ENCODE peak calls at places on chromosomes 16 and 17, in seven cellular contexts. One of them, this sample, is unnamed.

GRCh38 chr16:48537909-48538745 is 71.9 kb downstream of the N4BP1 start:
- DNase-seq in left ventricle myocardium inferior: peak
- DNase-seq in cardiac muscle cell: no peak
- DNase-seq in AG10803: peak
- DNase-seq in breast epithelium: peak
- DNase-seq in astrocyte of the cerebellum: no peak
- DNase-seq in uterus: peak
- DNase-seq in this sample: no peak

GRCh38 chr16:70778901-70779309 is 22.1 kb downstream of the VAC14 start:
- DNase-seq in left ventricle myocardium inferior: peak
- DNase-seq in cardiac muscle cell: peak
- DNase-seq in AG10803: peak
- DNase-seq in breast epithelium: peak
- DNase-seq in astrocyte of the cerebellum: peak
- DNase-seq in uterus: peak
- DNase-seq in this sample: no peak

GRCh38 chr16:58119509-58119845 is 9.7 kb downstream of the CFAP20 start:
- DNase-seq in left ventricle myocardium inferior: no peak
- DNase-seq in cardiac muscle cell: no peak
- DNase-seq in AG10803: no peak
- DNase-seq in breast epithelium: no peak
- DNase-seq in astrocyte of the cerebellum: no peak
- DNase-seq in uterus: no peak
- DNase-seq in this sample: no peak

GRCh38 chr16:27499659-27500055 is 50.1 kb downstream of the GTF3C1 start:
- DNase-seq in left ventricle myocardium inferior: peak
- DNase-seq in cardiac muscle cell: no peak
- DNase-seq in AG10803: no peak
- DNase-seq in breast epithelium: no peak
- DNase-seq in astrocyte of the cerebellum: no peak
- DNase-seq in uterus: no peak
- DNase-seq in this sample: no peak

GRCh38 chr17:74466785-74467158 is 338 bp downstream of the CD300A start:
- DNase-seq in left ventricle myocardium inferior: no peak
- DNase-seq in cardiac muscle cell: no peak
- DNase-seq in AG10803: no peak
- DNase-seq in breast epithelium: no peak
- DNase-seq in astrocyte of the cerebellum: no peak
- DNase-seq in uterus: no peak
- DNase-seq in this sample: no peak

GRCh38 chr16:23072084-23072599 is 77.1 kb downstream of the USP31 start:
- DNase-seq in left ventricle myocardium inferior: peak
- DNase-seq in cardiac muscle cell: no peak
- DNase-seq in AG10803: peak
- DNase-seq in breast epithelium: peak
- DNase-seq in astrocyte of the cerebellum: peak
- DNase-seq in uterus: peak
- DNase-seq in this sample: no peak

GRCh38 chr16:3119286-3119685 is 6.9 kb downstream of the ZNF205 start:
- DNase-seq in left ventricle myocardium inferior: no peak
- DNase-seq in cardiac muscle cell: no peak
- DNase-seq in AG10803: no peak
- DNase-seq in breast epithelium: no peak
- DNase-seq in astrocyte of the cerebellum: no peak
- DNase-seq in uterus: no peak
- DNase-seq in this sample: no peak

GRCh38 chr16:24174977-24175376 is 81.2 kb upstream of the CACNG3 start:
- DNase-seq in left ventricle myocardium inferior: no peak
- DNase-seq in cardiac muscle cell: no peak
- DNase-seq in AG10803: no peak
- DNase-seq in breast epithelium: no peak
- DNase-seq in astrocyte of the cerebellum: no peak
- DNase-seq in uterus: no peak
- DNase-seq in this sample: no peak

GRCh38 chr17:81454473-81454872 is 58.1 kb downstream of the ACTG1 start:
- DNase-seq in left ventricle myocardium inferior: no peak
- DNase-seq in cardiac muscle cell: no peak
- DNase-seq in AG10803: no peak
- DNase-seq in breast epithelium: no peak
- DNase-seq in astrocyte of the cerebellum: no peak
- DNase-seq in uterus: no peak
- DNase-seq in this sample: no peak

GRCh38 chr16:23832882-23833281 is 2.9 kb upstream of the PRKCB start:
- DNase-seq in left ventricle myocardium inferior: no peak
- DNase-seq in cardiac muscle cell: no peak
- DNase-seq in AG10803: no peak
- DNase-seq in breast epithelium: no peak
- DNase-seq in astrocyte of the cerebellum: no peak
- DNase-seq in uterus: no peak
- DNase-seq in this sample: no peak

GRCh38 chr17:16987830-16988601 is 16.1 kb upstream of the TNFRSF13B start:
- DNase-seq in left ventricle myocardium inferior: peak
- DNase-seq in cardiac muscle cell: peak
- DNase-seq in AG10803: peak
- DNase-seq in breast epithelium: peak
- DNase-seq in astrocyte of the cerebellum: peak
- DNase-seq in uterus: peak
- DNase-seq in this sample: no peak

GRCh38 chr16:56401482-56401881 is 23.9 kb downstream of the AMFR start:
- DNase-seq in left ventricle myocardium inferior: no peak
- DNase-seq in cardiac muscle cell: no peak
- DNase-seq in AG10803: no peak
- DNase-seq in breast epithelium: no peak
- DNase-seq in astrocyte of the cerebellum: no peak
- DNase-seq in uterus: no peak
- DNase-seq in this sample: no peak
- TF ChIP-seq CTCF in left ventricle myocardium inferior: no peak
- TF ChIP-seq CTCF in cardiac muscle cell: peak
- TF ChIP-seq CTCF in AG10803: peak
- TF ChIP-seq CTCF in breast epithelium: no peak
- TF ChIP-seq CTCF in astrocyte of the cerebellum: peak
- TF ChIP-seq CTCF in uterus: no peak
- TF ChIP-seq CTCF in this sample: peak

GRCh38 chr17:57874434-57875108 is 24.7 kb upstream of the MRPS23 start:
- DNase-seq in left ventricle myocardium inferior: peak
- DNase-seq in cardiac muscle cell: peak
- DNase-seq in AG10803: peak
- DNase-seq in breast epithelium: peak
- DNase-seq in astrocyte of the cerebellum: peak
- DNase-seq in uterus: peak
- DNase-seq in this sample: no peak

GRCh38 chr17:57874058-57874419 is 24.2 kb upstream of the MRPS23 start:
- DNase-seq in left ventricle myocardium inferior: no peak
- DNase-seq in cardiac muscle cell: no peak
- DNase-seq in AG10803: no peak
- DNase-seq in breast epithelium: no peak
- DNase-seq in astrocyte of the cerebellum: no peak
- DNase-seq in uterus: no peak
- DNase-seq in this sample: no peak

GRCh38 chr17:57876023-57876865 is 26.4 kb upstream of the MRPS23 start:
- DNase-seq in left ventricle myocardium inferior: no peak
- DNase-seq in cardiac muscle cell: no peak
- DNase-seq in AG10803: no peak
- DNase-seq in breast epithelium: no peak
- DNase-seq in astrocyte of the cerebellum: no peak
- DNase-seq in uterus: no peak
- DNase-seq in this sample: no peak

GRCh38 chr17:57876866-57877237 is 27.0 kb upstream of the MRPS23 start:
- DNase-seq in left ventricle myocardium inferior: no peak
- DNase-seq in cardiac muscle cell: no peak
- DNase-seq in AG10803: no peak
- DNase-seq in breast epithelium: no peak
- DNase-seq in astrocyte of the cerebellum: no peak
- DNase-seq in uterus: no peak
- DNase-seq in this sample: no peak

GRCh38 chr17:57875109-57876022 is 25.5 kb upstream of the MRPS23 start:
- DNase-seq in left ventricle myocardium inferior: peak
- DNase-seq in cardiac muscle cell: peak
- DNase-seq in AG10803: peak
- DNase-seq in breast epithelium: peak
- DNase-seq in astrocyte of the cerebellum: peak
- DNase-seq in uterus: peak
- DNase-seq in this sample: peak
- TF ChIP-seq CTCF in left ventricle myocardium inferior: peak
- TF ChIP-seq CTCF in cardiac muscle cell: peak
- TF ChIP-seq CTCF in AG10803: peak
- TF ChIP-seq CTCF in breast epithelium: peak
- TF ChIP-seq CTCF in astrocyte of the cerebellum: peak
- TF ChIP-seq CTCF in uterus: peak
- TF ChIP-seq CTCF in this sample: peak

GRCh38 chr16:83953796-83954576 is 946 bp downstream of the OSGIN1 start:
- DNase-seq in left ventricle myocardium inferior: no peak
- DNase-seq in cardiac muscle cell: peak
- DNase-seq in AG10803: peak
- DNase-seq in breast epithelium: peak
- DNase-seq in astrocyte of the cerebellum: no peak
- DNase-seq in uterus: no peak
- DNase-seq in this sample: no peak
- TF ChIP-seq CTCF in left ventricle myocardium inferior: peak
- TF ChIP-seq CTCF in cardiac muscle cell: peak
- TF ChIP-seq CTCF in AG10803: peak
- TF ChIP-seq CTCF in breast epithelium: peak
- TF ChIP-seq CTCF in astrocyte of the cerebellum: peak
- TF ChIP-seq CTCF in uterus: no peak
- TF ChIP-seq CTCF in this sample: peak

DNA sequence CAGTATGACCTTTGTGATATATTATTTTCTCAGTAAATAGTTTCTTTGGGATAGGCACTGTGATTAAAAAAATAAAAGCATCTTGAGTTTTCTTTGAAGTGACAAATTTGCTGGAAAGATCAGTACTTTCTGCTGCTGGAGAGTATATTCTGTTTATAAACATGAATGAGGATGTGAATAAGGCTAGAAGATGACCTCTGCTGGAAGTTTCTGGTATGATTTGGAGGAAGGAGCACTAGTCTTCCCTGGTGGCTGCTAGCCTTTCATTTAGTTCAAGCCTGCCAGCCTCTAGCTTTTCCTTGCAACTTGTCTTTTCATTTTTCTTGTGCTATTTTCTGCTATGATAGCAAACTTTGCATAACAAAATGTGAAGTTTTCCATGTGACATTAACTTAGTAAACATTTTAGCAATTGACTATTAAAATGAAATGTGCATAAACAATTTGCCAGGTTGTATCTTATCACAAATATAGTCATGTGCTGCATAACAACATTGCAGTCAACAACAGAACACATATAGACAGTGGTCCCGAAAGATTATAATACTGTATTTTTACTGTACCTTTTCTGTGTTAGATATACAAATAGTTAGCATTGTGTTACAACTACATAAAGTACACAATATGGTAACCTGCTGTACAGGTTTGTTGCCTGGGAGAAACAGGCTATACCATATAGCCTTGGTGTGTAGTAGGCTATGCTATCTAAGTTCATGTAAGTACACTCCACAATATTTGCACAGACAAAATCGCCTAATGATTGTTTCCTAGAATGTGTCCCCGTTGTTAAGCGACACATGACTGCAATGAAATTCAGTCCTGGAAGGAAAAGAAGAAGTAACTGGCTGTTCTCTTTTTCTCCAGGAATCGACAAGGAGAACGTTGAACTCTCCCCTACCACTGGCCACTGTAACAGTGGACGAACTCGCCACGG is 18.1 kb upstream of the RAB11FIP4 start:
- DNase-seq in left ventricle myocardium inferior: no peak
- DNase-seq in cardiac muscle cell: no peak
- DNase-seq in AG10803: peak
- DNase-seq in breast epithelium: no peak
- DNase-seq in astrocyte of the cerebellum: peak
- DNase-seq in uterus: no peak
- DNase-seq in this sample: no peak
- TF ChIP-seq CTCF in left ventricle myocardium inferior: peak
- TF ChIP-seq CTCF in cardiac muscle cell: peak
- TF ChIP-seq CTCF in AG10803: peak
- TF ChIP-seq CTCF in breast epithelium: no peak
- TF ChIP-seq CTCF in astrocyte of the cerebellum: peak
- TF ChIP-seq CTCF in uterus: peak
- TF ChIP-seq CTCF in this sample: peak

DNA sequence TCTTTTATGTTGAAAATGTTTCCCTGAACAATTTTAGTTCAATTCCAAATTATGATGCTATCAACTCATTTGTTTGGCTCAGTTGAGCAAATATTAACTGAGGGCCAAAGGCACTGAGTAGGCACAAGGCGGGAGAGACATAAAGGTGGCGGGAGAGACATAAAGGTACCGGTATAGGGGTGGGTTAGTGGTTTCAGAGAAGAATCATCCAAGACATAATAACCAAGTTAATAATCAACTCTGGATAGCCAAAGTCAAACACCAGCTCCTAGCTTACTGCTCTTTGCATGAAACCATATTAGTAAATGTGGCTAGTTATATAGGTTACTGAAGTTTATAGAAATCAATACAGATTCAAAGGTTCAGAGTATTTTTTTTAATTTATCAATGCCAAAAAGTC is 91.7 kb downstream of the RPGRIP1L start:
- DNase-seq in left ventricle myocardium inferior: no peak
- DNase-seq in cardiac muscle cell: no peak
- DNase-seq in AG10803: no peak
- DNase-seq in breast epithelium: no peak
- DNase-seq in astrocyte of the cerebellum: no peak
- DNase-seq in uterus: no peak
- DNase-seq in this sample: no peak
- TF ChIP-seq CTCF in left ventricle myocardium inferior: no peak
- TF ChIP-seq CTCF in cardiac muscle cell: no peak
- TF ChIP-seq CTCF in AG10803: no peak
- TF ChIP-seq CTCF in breast epithelium: no peak
- TF ChIP-seq CTCF in astrocyte of the cerebellum: no peak
- TF ChIP-seq CTCF in uterus: no peak
- TF ChIP-seq CTCF in this sample: no peak

GRCh38 chr17:50101346-50102163 is 6.4 kb downstream of the PDK2 start:
- DNase-seq in left ventricle myocardium inferior: peak
- DNase-seq in cardiac muscle cell: peak
- DNase-seq in AG10803: peak
- DNase-seq in breast epithelium: no peak
- DNase-seq in astrocyte of the cerebellum: no peak
- DNase-seq in uterus: peak
- DNase-seq in this sample: no peak
- TF ChIP-seq CTCF in left ventricle myocardium inferior: peak
- TF ChIP-seq CTCF in cardiac muscle cell: no peak
- TF ChIP-seq CTCF in AG10803: no peak
- TF ChIP-seq CTCF in breast epithelium: no peak
- TF ChIP-seq CTCF in astrocyte of the cerebellum: no peak
- TF ChIP-seq CTCF in uterus: no peak
- TF ChIP-seq CTCF in this sample: no peak